ENCODE peak calls at places on chromosomes 5 and 9, in six cellular contexts. I is skeletal muscle cell, G is NAMALWA, D is left lobe of liver, R is astrocyte of the spinal cord, W is H9. P is an unnamed sample.
A peak's percentile ranks its signal among the peaks of the same experiment; 100 is the strongest.

GRCh38 chr9:99141849-99142248 is 36.9 kb downstream of the TGFBR1 start:
- DNase-seq in I (no peak), G (no peak), D (no peak), R (no peak), W (no peak), P (no peak)

GRCh38 chr5:178551059-178551458 is 39.1 kb downstream of the COL23A1 start:
- DNase-seq in I (peak; percentile 1), G (peak; percentile 30), D (no peak), R (peak; percentile 10), W (no peak), P (no peak)

GRCh38 chr5:126052120-126052519 is 371.1 kb upstream of the GRAMD2B start:
- DNase-seq in I (no peak), G (no peak), D (no peak), R (no peak), W (no peak), P (no peak)

GRCh38 chr9:118276784-118277183 is 572.6 kb downstream of the TLR4 start:
- DNase-seq in I (no peak), G (no peak), D (no peak), R (no peak), W (no peak), P (no peak)

GRCh38 chr9:4114569-4115505 is 185.0 kb downstream of the GLIS3 start:
- DNase-seq in I (no peak), G (no peak), D (no peak), R (peak; percentile 85), W (no peak), P (no peak)

GRCh38 chr5:40984884-40985283 is 75.6 kb downstream of the C7 start:
- DNase-seq in I (no peak), G (no peak), D (no peak), R (peak; percentile 91), W (no peak), P (no peak)

GRCh38 chr5:104793452-104794120 is 1231.0 kb upstream of the NUDT12 start:
- DNase-seq in I (no peak), G (no peak), D (no peak), R (no peak), W (no peak), P (no peak)

GRCh38 chr5:172065431-172066065 is 59.1 kb upstream of the FBXW11 start:
- DNase-seq in I (no peak), G (no peak), D (no peak), R (peak; percentile 19), W (peak; percentile 19), P (no peak)

GRCh38 chr5:98816574-98817222 is 43.2 kb downstream of the RGMB start:
- DNase-seq in I (no peak), G (no peak), D (no peak), R (no peak), W (no peak), P (no peak)

GRCh38 chr9:124721109-124721850 is 49.8 kb downstream of the NR6A1 start:
- DNase-seq in I (no peak), G (no peak), D (no peak), R (peak; percentile 56), W (no peak), P (no peak)

GRCh38 chr5:38845555-38846378 is at the start of gene OSMR:
- DNase-seq in I (peak; percentile 98), G (no peak), D (peak; percentile 88), R (peak; percentile 99), W (peak; percentile 65), P (peak; percentile 35)

GRCh38 chr9:89046832-89047231 is 55.6 kb downstream of the S1PR3 start:
- DNase-seq in I (no peak), G (no peak), D (no peak), R (peak; percentile 67), W (no peak), P (no peak)

GRCh38 chr9:126373241-126373640 is 46.6 kb downstream of the MVB12B start:
- DNase-seq in I (no peak), G (no peak), D (no peak), R (peak; percentile 60), W (no peak), P (no peak)

GRCh38 chr5:102737161-102737560 is 17.9 kb upstream of the PAM start:
- DNase-seq in I (no peak), G (no peak), D (no peak), R (no peak), W (no peak), P (no peak)

GRCh38 chr9:98558575-98558974 is 150.2 kb downstream of the GABBR2 start:
- DNase-seq in I (no peak), G (no peak), D (no peak), R (no peak), W (no peak), P (no peak)

GRCh38 chr5:156883316-156883875 is 33.3 kb downstream of the PPP1R2B start:
- DNase-seq in I (no peak), G (peak; percentile 26), D (no peak), R (no peak), W (no peak), P (no peak)

GRCh38 chr9:129422843-129423700 is 197.8 kb downstream of the C9orf50 start:
- DNase-seq in I (no peak), G (no peak), D (no peak), R (no peak), W (peak; percentile 46), P (no peak)

GRCh38 chr5:65198777-65199120 is 283.0 kb downstream of the ADAMTS6 start:
- DNase-seq in I (peak; percentile 97), G (no peak), D (no peak), R (peak; percentile 97), W (no peak), P (no peak)

GRCh38 chr9:89923961-89924504 is 319.2 kb downstream of the GADD45G start:
- DNase-seq in I (no peak), G (peak; percentile 13), D (peak; percentile 87), R (peak; percentile 19), W (no peak), P (no peak)

GRCh38 chr9:104905931-104906330 is 22.0 kb downstream of the ABCA1 start:
- DNase-seq in I (no peak), G (no peak), D (no peak), R (no peak), W (no peak), P (no peak)

GRCh38 chr9:75422939-75423522 is 334.7 kb downstream of the OSTF1 start:
- DNase-seq in I (no peak), G (no peak), D (no peak), R (no peak), W (no peak), P (no peak)

GRCh38 chr9:99977042-99977792 is 70.8 kb downstream of the STX17 start:
- DNase-seq in I (no peak), G (no peak), D (no peak), R (no peak), W (no peak), P (no peak)

GRCh38 chr5:88952344-88952743 is 69.4 kb upstream of the MEF2C start:
- DNase-seq in I (no peak), G (peak; percentile 17), D (no peak), R (peak; percentile 30), W (no peak), P (no peak)

GRCh38 chr5:170623576-170624181 is 119.9 kb downstream of the KCNIP1 start:
- DNase-seq in I (peak; percentile 31), G (peak; percentile 45), D (no peak), R (peak; percentile 59), W (peak; percentile 84), P (peak; percentile 61)

GRCh38 chr5:160508780-160509361 is 87.2 kb downstream of the PTTG1 start:
- DNase-seq in I (peak; percentile 47), G (peak; percentile 92), D (peak; percentile 59), R (peak; percentile 83), W (peak; percentile 70), P (peak; percentile 47)

GRCh38 chr9:12715268-12715667 is 22.1 kb downstream of the TYRP1 start:
- DNase-seq in I (no peak), G (no peak), D (no peak), R (no peak), W (no peak), P (no peak)

GRCh38 chr9:21591221-21592062 is 109.3 kb upstream of the IFNE start:
- DNase-seq in I (peak; percentile 98), G (no peak), D (no peak), R (peak; percentile 98), W (peak; percentile 72), P (peak; percentile 14)

GRCh38 chr9:89422151-89422918 is 75.6 kb downstream of the SEMA4D start:
- DNase-seq in I (no peak), G (no peak), D (no peak), R (peak; percentile 73), W (no peak), P (no peak)

GRCh38 chr9:13033959-13034695 is 245.4 kb downstream of the MPDZ start:
- DNase-seq in I (no peak), G (peak; percentile 65), D (peak; percentile 78), R (peak; percentile 65), W (peak; percentile 80), P (peak; percentile 82)

P was measured in head of caudate nucleus.